ENCODE peak calls at places on chromosomes 12 and 14, in eight cellular contexts. U is astrocyte, K is uterus, Z is sigmoid colon, T is thoracic aorta, Q is retinal pigment epithelial cell, F is mucosa of descending colon, H is AG09309. S is an unnamed sample.

GRCh38 chr12:10304161-10304574 is 3.5 kb upstream of the KLRD1 start:
- DNase-seq in H (peak), U (peak), T (no peak), Q (no peak), Z (no peak), F (no peak), K (no peak), S (peak)

GRCh38 chr14:104819361-104819771 is 18.5 kb downstream of the ZBTB42 start:
- DNase-seq in F (no peak), U (no peak), Z (peak), T (no peak), Q (no peak), K (no peak), H (no peak), S (no peak)

GRCh38 chr12:94941440-94941862 is 62.0 kb downstream of the NDUFA12 start:
- DNase-seq in F (peak), K (peak), U (peak), Q (peak), Z (no peak), H (peak), T (peak), S (peak)

GRCh38 chr12:47741340-47741703 is 16.0 kb upstream of the ENDOU start:
- DNase-seq in Z (peak), K (peak), F (peak), T (no peak), Q (no peak), U (no peak), H (no peak), S (no peak)

GRCh38 chr12:52007982-52008510 is 1.3 kb downstream of the TAMALIN start:
- DNase-seq in U (no peak), T (no peak), H (no peak), Q (no peak), Z (no peak), K (no peak), F (no peak), S (no peak)

GRCh38 chr12:15581006-15581405 is 208.2 kb downstream of the EPS8 start:
- DNase-seq in T (no peak), Z (no peak), F (no peak), K (no peak), H (no peak), U (no peak), Q (no peak), S (no peak)

GRCh38 chr12:125295550-125295949 is 230.3 kb downstream of the AACS start:
- DNase-seq in F (no peak), Q (no peak), U (no peak), H (no peak), Z (no peak), K (no peak), T (no peak), S (no peak)

GRCh38 chr12:59404109-59404650 is 191.6 kb upstream of the SLC16A7 start:
- DNase-seq in U (no peak), H (no peak), Q (no peak), T (no peak), Z (no peak), K (no peak), F (no peak), S (no peak)

GRCh38 chr14:77212933-77213656 is 31.5 kb downstream of the TMEM63C start:
- DNase-seq in F (peak), Z (no peak), T (no peak), K (no peak), H (no peak), U (no peak), Q (peak), S (peak)

GRCh38 chr12:110844551-110845395 is 2.0 kb upstream of the CCDC63 start:
- DNase-seq in F (no peak), U (peak), Q (no peak), K (no peak), Z (no peak), T (peak), H (no peak), S (no peak)

GRCh38 chr14:103085106-103086091 is 1.4 kb downstream of the LBHD2 start:
- DNase-seq in H (no peak), Z (no peak), K (no peak), T (no peak), F (no peak), U (no peak), Q (no peak), S (no peak)

GRCh38 chr14:51093371-51094281 is 1.3 kb downstream of the TRIM9 start:
- DNase-seq in T (no peak), U (no peak), Q (no peak), H (no peak), K (peak), F (peak), Z (peak), S (no peak)
- H3K4me3 ChIP-seq in T (peak), U (peak), Q (peak), H (no peak), K (peak), F (no peak), Z (peak), S (no peak)

GRCh38 chr12:65926119-65927004 is 102.1 kb downstream of the HMGA2 start:
- DNase-seq in Z (no peak), H (no peak), K (no peak), U (no peak), Q (no peak), T (no peak), F (peak), S (no peak)

GRCh38 chr12:65918057-65918456 is 93.8 kb downstream of the HMGA2 start:
- DNase-seq in T (no peak), Z (no peak), Q (no peak), K (no peak), H (no peak), F (no peak), U (no peak), S (no peak)

GRCh38 chr12:65925626-65926025 is 101.3 kb downstream of the HMGA2 start:
- DNase-seq in F (peak), U (no peak), T (no peak), Z (no peak), K (no peak), H (no peak), Q (no peak), S (no peak)

GRCh38 chr12:65922077-65922476 is 97.8 kb downstream of the HMGA2 start:
- DNase-seq in H (no peak), U (no peak), Z (no peak), T (no peak), F (no peak), K (no peak), Q (no peak), S (no peak)

DNA sequence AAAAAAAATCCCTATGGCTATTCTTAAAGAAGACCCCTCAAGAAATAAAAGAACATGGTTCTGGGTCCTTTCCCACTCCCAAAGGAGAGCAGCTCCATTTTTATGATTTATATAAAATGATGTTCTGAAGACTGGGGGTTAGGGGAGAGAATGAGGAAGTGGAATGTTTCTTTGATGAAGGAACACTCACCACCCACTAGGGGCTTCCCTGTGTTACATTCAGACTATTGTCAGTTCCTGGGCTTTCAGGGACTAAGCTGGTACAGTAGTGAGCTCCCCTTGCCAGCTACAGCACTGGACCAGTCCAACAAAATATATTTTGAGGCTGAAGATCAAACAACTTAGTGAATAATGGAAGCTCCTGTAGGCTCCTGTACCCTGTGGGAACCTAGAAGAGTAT is 98.9 kb downstream of the HMGA2 start:
- DNase-seq in K (no peak), H (no peak), F (no peak), Q (no peak), Z (no peak), U (no peak), T (no peak), S (no peak)
- TF ChIP-seq CTCF in K (no peak), H (no peak), F (no peak), Q (peak), Z (no peak), U (no peak), T (no peak), S (no peak)

GRCh38 chr12:104534857-104535248 is 78.1 kb downstream of the CHST11 start:
- DNase-seq in Q (no peak), T (no peak), Z (no peak), F (no peak), K (no peak), U (no peak), H (no peak), S (no peak)
- H3K4me3 ChIP-seq in Q (no peak), T (no peak), Z (no peak), F (no peak), K (no peak), U (no peak), H (no peak), S (no peak)

GRCh38 chr12:100077367-100077766 is 65.3 kb downstream of the BLTP3B start:
- DNase-seq in H (no peak), T (no peak), Z (no peak), K (no peak), F (no peak), U (no peak), Q (no peak), S (peak)
- TF ChIP-seq CTCF in H (peak), T (no peak), Z (no peak), K (no peak), F (no peak), U (peak), Q (no peak), S (peak)

GRCh38 chr12:2053675-2054070 is 886 bp downstream of the CACNA1C start:
- DNase-seq in K (peak), T (no peak), F (no peak), U (no peak), Z (peak), Q (no peak), H (no peak), S (no peak)
- H3K4me3 ChIP-seq in K (peak), T (peak), F (no peak), U (peak), Z (peak), Q (no peak), H (peak), S (peak)

GRCh38 chr12:49014547-49014946 is 4.0 kb downstream of the PRKAG1 start:
- DNase-seq in F (no peak), K (no peak), H (no peak), Z (no peak), T (no peak), Q (no peak), U (no peak), S (peak)
- TF ChIP-seq CTCF in F (no peak), K (no peak), H (peak), Z (no peak), T (no peak), Q (peak), U (peak), S (peak)

GRCh38 chr12:91178801-91179200 is 3.8 kb downstream of the DCN start:
- DNase-seq in H (no peak), Z (no peak), F (no peak), U (peak), T (no peak), K (no peak), Q (no peak), S (no peak)

GRCh38 chr12:91181053-91181452 is 1.6 kb downstream of the DCN start:
- DNase-seq in U (peak), Z (no peak), T (no peak), K (no peak), H (no peak), Q (no peak), F (no peak), S (no peak)

GRCh38 chr12:91179315-91179714 is 3.3 kb downstream of the DCN start:
- DNase-seq in H (no peak), F (no peak), Q (no peak), K (no peak), Z (no peak), T (no peak), U (no peak), S (peak)

GRCh38 chr12:91180162-91180561 is 2.5 kb downstream of the DCN start:
- DNase-seq in U (no peak), K (no peak), F (no peak), Z (no peak), H (no peak), T (no peak), Q (no peak), S (no peak)

GRCh38 chr12:91180577-91180976 is 2.0 kb downstream of the DCN start:
- DNase-seq in Z (no peak), U (peak), H (peak), F (no peak), Q (no peak), T (no peak), K (no peak), S (peak)
- H3K4me3 ChIP-seq in Z (peak), U (peak), H (peak), F (no peak), Q (no peak), T (peak), K (peak), S (peak)

DNA sequence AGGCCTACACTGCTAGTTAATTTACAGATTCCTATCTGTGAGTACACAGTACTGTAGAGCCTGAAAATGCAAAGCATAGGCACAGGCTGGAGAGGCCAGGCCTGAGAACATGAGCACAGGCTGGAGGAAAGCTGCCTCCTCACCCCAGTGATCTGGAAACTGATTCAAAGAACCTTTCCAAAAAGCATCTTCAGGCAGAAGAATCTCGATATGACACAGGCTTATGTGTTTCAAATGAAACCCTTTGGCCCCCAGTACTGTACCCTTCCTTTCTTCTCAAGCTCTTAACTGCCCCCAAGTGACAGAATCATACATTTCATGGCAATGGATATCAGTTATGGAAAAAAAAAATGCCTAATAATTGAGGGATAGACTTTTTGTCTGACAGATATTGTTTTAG is 122.0 kb downstream of the KCNC2 start:
- DNase-seq in T (no peak), K (no peak), Z (no peak), U (no peak), Q (no peak), F (peak), H (no peak), S (no peak)
- TF ChIP-seq CTCF in T (no peak), K (no peak), Z (no peak), U (no peak), Q (peak), F (no peak), H (no peak), S (no peak)

GRCh38 chr12:11888029-11888428 is 182.7 kb upstream of the BCL2L14 start:
- DNase-seq in U (no peak), H (no peak), Q (no peak), K (no peak), T (no peak), Z (no peak), F (no peak), S (no peak)
- H3K4me3 ChIP-seq in U (no peak), H (no peak), Q (no peak), K (no peak), T (no peak), Z (no peak), F (no peak), S (no peak)

GRCh38 chr12:2642176-2642892 is 152.4 kb upstream of the FKBP4 start:
- DNase-seq in K (no peak), U (no peak), Q (no peak), Z (peak), T (no peak), H (no peak), F (peak), S (no peak)

GRCh38 chr12:2640281-2640680 is 154.5 kb upstream of the FKBP4 start:
- DNase-seq in Z (peak), U (no peak), F (no peak), Q (no peak), H (peak), T (no peak), K (no peak), S (no peak)

GRCh38 chr12:2640709-2641108 is 154.1 kb upstream of the FKBP4 start:
- DNase-seq in Q (peak), U (peak), H (peak), F (no peak), Z (peak), K (peak), T (peak), S (peak)

GRCh38 chr12:2641761-2642160 is 153.0 kb upstream of the FKBP4 start:
- DNase-seq in H (no peak), U (no peak), T (no peak), K (no peak), F (no peak), Z (peak), Q (no peak), S (no peak)

GRCh38 chr12:2641209-2641608 is 153.6 kb upstream of the FKBP4 start:
- DNase-seq in F (peak), Q (no peak), T (no peak), U (peak), Z (peak), H (no peak), K (no peak), S (no peak)
- TF ChIP-seq CTCF in F (no peak), Q (peak), T (no peak), U (peak), Z (no peak), H (peak), K (no peak), S (peak)